ENCODE peak calls at places on chromosomes 13 and 19, in five cellular contexts. B is heart left ventricle, U is AG09309, W is right atrium auricular region, I is fibroblast of villous mesenchyme. J is an unnamed sample.

GRCh38 chr19:58416631-58417030 is 8.2 kb downstream of the ZNF584 start:
- DNase-seq in B (no peak), U (no peak), W (no peak), I (no peak), J (no peak)

GRCh38 chr19:21677696-21678418 is 89.5 kb downstream of the ZNF100 start:
- DNase-seq in I (no peak), U (no peak), B (no peak), W (no peak), J (peak; percentile 33)

GRCh38 chr13:24180743-24181384 is 20.3 kb downstream of the SPATA13 start:
- DNase-seq in W (no peak), U (no peak), B (no peak), I (no peak), J (no peak)

GRCh38 chr19:40191836-40192646 is 815 bp downstream of the MAP3K10 start:
- DNase-seq in W (no peak), U (no peak), B (peak; percentile 40), I (peak; percentile 9), J (peak; percentile 27)

GRCh38 chr19:55301459-55302331 is 17.9 kb downstream of the BRSK1 start:
- DNase-seq in W (peak; percentile 85), B (peak; percentile 90), I (peak; percentile 73), U (no peak), J (peak; percentile 92)

GRCh38 chr13:31138515-31138914 is 23.2 kb downstream of the HSPH1 start:
- DNase-seq in B (no peak), U (no peak), I (no peak), W (no peak), J (no peak)

GRCh38 chr13:38264363-38265134 is 85.1 kb upstream of the UFM1 start:
- DNase-seq in I (no peak), B (no peak), W (no peak), U (no peak), J (no peak)

GRCh38 chr13:25207291-25207690 is 35.2 kb upstream of the AMER2 start:
- DNase-seq in I (no peak), W (no peak), B (no peak), U (no peak), J (no peak)

GRCh38 chr13:99892189-99892588 is 79.4 kb downstream of the ZIC5 start:
- DNase-seq in B (no peak), W (no peak), U (no peak), I (no peak), J (no peak)

GRCh38 chr13:32903720-32904119 is 112.5 kb upstream of the KL start:
- DNase-seq in B (peak; percentile 72), W (peak; percentile 61), U (no peak), I (no peak), J (no peak)

GRCh38 chr19:15154002-15154612 is 46.7 kb downstream of the NOTCH3 start:
- DNase-seq in W (no peak), I (peak; percentile 57), B (peak; percentile 46), U (no peak), J (peak; percentile 56)

GRCh38 chr19:17328517-17329060 is 6.1 kb downstream of the ANO8 start:
- DNase-seq in I (no peak), W (no peak), U (no peak), B (no peak), J (no peak)

GRCh38 chr19:45506246-45506990 is 861 bp upstream of the VASP start:
- DNase-seq in B (peak; percentile 97), U (no peak), I (peak; percentile 95), W (peak; percentile 94), J (peak; percentile 96)

GRCh38 chr19:49946415-49946814 is 14.6 kb downstream of the SIGLEC11 start:
- DNase-seq in B (no peak), U (no peak), W (no peak), I (no peak), J (peak; percentile 61)

GRCh38 chr13:28136916-28137315 is 1.4 kb upstream of the PAN3 start:
- DNase-seq in I (no peak), B (no peak), W (no peak), U (no peak), J (no peak)

GRCh38 chr19:45075215-45076028 is 856 bp downstream of the ZNF296 start:
- DNase-seq in B (peak; percentile 77), W (peak; percentile 80), U (no peak), I (peak; percentile 58), J (peak; percentile 35)

GRCh38 chr13:34462843-34463242 is 479.2 kb upstream of the NBEA start:
- DNase-seq in I (peak; percentile 30), B (no peak), W (no peak), U (peak; percentile 17), J (no peak)

GRCh38 chr13:52749446-52749845 is 9.8 kb upstream of the CNMD start:
- DNase-seq in W (no peak), I (no peak), B (no peak), U (no peak), J (no peak)

GRCh38 chr19:28737021-28737525 is 475.9 kb downstream of the UQCRFS1 start:
- DNase-seq in I (peak; percentile 13), B (no peak), W (no peak), U (peak; percentile 28), J (no peak)

GRCh38 chr13:98892077-98892476 is 85.8 kb downstream of the DOCK9 start:
- DNase-seq in W (no peak), B (no peak), I (peak; percentile 15), U (no peak), J (no peak)

GRCh38 chr13:111904701-111905608 is 162.0 kb upstream of the SOX1 start:
- DNase-seq in W (peak; percentile 51), I (no peak), U (no peak), B (no peak), J (peak; percentile 41)

GRCh38 chr19:55529636-55530230 is 7.2 kb downstream of the SBK2 start:
- DNase-seq in I (no peak), U (no peak), B (no peak), W (no peak), J (no peak)

GRCh38 chr13:106078191-106078590 is 457.3 kb downstream of the EFNB2 start:
- DNase-seq in B (no peak), W (no peak), U (no peak), I (no peak), J (no peak)

GRCh38 chr13:33446821-33447481 is 161.4 kb upstream of the STARD13 start:
- DNase-seq in B (no peak), U (peak; percentile 54), I (peak; percentile 57), W (no peak), J (no peak)

GRCh38 chr19:48724796-48725753 is 5.5 kb upstream of the MAMSTR start:
- DNase-seq in B (peak; percentile 83), I (peak; percentile 88), U (no peak), W (peak; percentile 86), J (peak; percentile 65)

GRCh38 chr13:59261928-59262488 is 901.7 kb downstream of the DIAPH3 start:
- DNase-seq in W (no peak), U (no peak), I (peak; percentile 1), B (no peak), J (peak; percentile 18)

GRCh38 chr13:73987618-73988017 is 146.6 kb downstream of the KLF12 start:
- DNase-seq in W (no peak), U (no peak), B (no peak), I (no peak), J (no peak)

GRCh38 chr13:96299235-96299634 is 209.3 kb downstream of the HS6ST3 start:
- DNase-seq in W (no peak), I (no peak), U (no peak), B (no peak), J (no peak)

GRCh38 chr19:3544742-3545668 is 6.0 kb downstream of the TEKTIP1 start:
- DNase-seq in U (no peak), B (peak; percentile 68), I (peak; percentile 46), W (peak; percentile 75), J (peak; percentile 70)

GRCh38 chr19:1315470-1316166 is 29.9 kb downstream of the EFNA2 start:
- DNase-seq in W (no peak), I (peak; percentile 48), B (peak; percentile 52), U (no peak), J (peak; percentile 67)
- H3K4me3 ChIP-seq in W (peak overlapping the region; percentile 38), I (no peak overlapping the region), B (peak overlapping the region; percentile 27), U (no peak overlapping the region), J (peak overlapping the region; percentile 31)

GRCh38 chr19:38838208-38838985 is 6.8 kb upstream of the ECH1 start:
- DNase-seq in I (no peak), B (peak; percentile 11), U (no peak), W (no peak), J (no peak)
- TF ChIP-seq CTCF in I (no peak), B (no peak), U (no peak), W (no peak), J (no peak)

DNA sequence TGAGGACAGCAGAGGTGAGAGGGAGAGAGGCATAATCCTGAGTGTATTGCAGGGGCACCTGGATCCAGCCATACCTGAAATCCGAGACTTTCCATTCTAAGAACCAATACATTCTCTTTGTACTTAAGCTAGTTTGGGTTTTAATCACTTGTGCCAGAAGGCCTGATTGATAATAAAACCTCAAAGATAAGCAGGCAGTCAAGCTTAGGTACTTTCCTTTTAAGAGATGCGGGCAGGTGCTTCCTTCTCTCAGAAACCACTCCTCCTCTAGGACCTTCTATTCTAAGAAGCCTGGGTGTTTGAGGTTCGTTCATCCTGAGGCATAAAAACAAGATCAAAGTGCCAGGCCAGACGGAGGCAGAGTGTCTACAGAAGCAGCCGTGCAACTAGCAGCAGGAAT is 22.2 kb downstream of the FAM187B start:
- DNase-seq in W (no peak), B (no peak), I (no peak), U (no peak), J (no peak)
- H3K4me3 ChIP-seq in W (no peak overlapping the region), B (no peak overlapping the region), I (no peak overlapping the region), U (no peak overlapping the region), J (no peak overlapping the region)

GRCh38 chr19:7995756-7996155 is 9.7 kb downstream of the ELAVL1 start:
- DNase-seq in W (no peak), I (no peak), U (no peak), B (no peak), J (no peak)

GRCh38 chr19:7993560-7993959 is 11.9 kb downstream of the ELAVL1 start:
- DNase-seq in U (no peak), I (no peak), W (no peak), B (no peak), J (no peak)

GRCh38 chr19:7992575-7992974 is 12.9 kb downstream of the ELAVL1 start:
- DNase-seq in I (no peak), B (no peak), U (no peak), W (no peak), J (no peak)

GRCh38 chr19:7994923-7995682 is 10.3 kb downstream of the ELAVL1 start:
- DNase-seq in I (peak; percentile 57), U (no peak), W (no peak), B (no peak), J (no peak)

DNA sequence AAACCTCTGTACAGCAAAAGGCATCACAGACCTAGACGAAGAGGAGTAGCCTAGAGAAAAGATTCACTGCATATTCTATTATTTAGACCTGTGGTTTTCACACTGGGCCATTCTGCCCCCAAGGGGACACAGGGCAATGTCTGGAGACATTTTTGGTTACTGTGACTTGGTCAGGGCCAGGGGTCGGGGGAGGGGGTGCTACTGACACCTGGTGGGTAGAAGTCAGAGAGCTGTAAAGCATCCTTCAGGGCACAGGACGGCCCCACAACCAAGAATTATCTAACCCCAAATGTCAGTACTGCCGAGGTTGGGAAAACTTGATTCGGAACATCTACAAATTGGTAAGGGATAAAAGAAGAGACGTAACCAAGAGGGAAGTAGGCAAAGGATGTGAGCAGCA is 11.3 kb downstream of the ELAVL1 start:
- DNase-seq in W (no peak), B (no peak), U (no peak), I (no peak), J (no peak)
- TF ChIP-seq CTCF in W (no peak), B (no peak), U (no peak), I (no peak), J (no peak)

GRCh38 chr13:36130168-36130541 is 1.0 kb downstream of the DCLK1 start:
- DNase-seq in U (no peak), B (no peak), I (no peak), W (no peak), J (no peak)
- H3K4me3 ChIP-seq in U (peak overlapping the region; percentile 24), B (peak overlapping the region; percentile 65), I (peak overlapping the region; percentile 26), W (peak overlapping the region; percentile 58), J (peak overlapping the region; percentile 53)